ENCODE peak calls at places on chromosomes 16 and 17, in ten cellular contexts. M, Y, H, K, W, I, Q, P, D and U are unnamed samples.

GRCh38 chr16:74291577-74292208 is 4.9 kb upstream of the PSMD7 start:
- DNase-seq in I (no peak), Y (no peak), M (no peak), W (peak), Q (no peak), P (no peak), K (no peak), D (peak), H (no peak), U (peak)

GRCh38 chr17:34626141-34626681 is 46.8 kb downstream of the TMEM132E start:
- DNase-seq in I (no peak), Q (no peak), Y (peak), M (no peak), K (peak), D (no peak), W (no peak), H (no peak), P (no peak), U (no peak)

GRCh38 chr17:58367462-58367861 is 15.5 kb upstream of the SUPT4H1 start:
- DNase-seq in W (no peak), P (no peak), K (no peak), D (no peak), I (no peak), Y (no peak), Q (no peak), M (no peak), H (no peak), U (no peak)

GRCh38 chr17:46003907-46004748 is 5.1 kb downstream of the STH start:
- DNase-seq in P (no peak), K (no peak), I (peak), D (peak), M (no peak), Y (peak), H (no peak), W (no peak), Q (no peak), U (peak)

GRCh38 chr17:28228109-28228840 is 90.7 kb upstream of the TMEM97 start:
- DNase-seq in Q (no peak), P (no peak), M (peak), K (peak), D (no peak), I (peak), Y (peak), H (no peak), W (peak), U (no peak)

GRCh38 chr17:56833023-56833811 is 503 bp downstream of the C17orf67 start:
- DNase-seq in K (peak), D (peak), M (peak), Q (peak), Y (peak), P (peak), H (peak), W (peak), I (peak), U (peak)

GRCh38 chr16:48534601-48535340 is 75.2 kb downstream of the N4BP1 start:
- DNase-seq in Q (no peak), D (no peak), M (peak), K (peak), P (no peak), H (no peak), Y (no peak), I (no peak), W (no peak), U (no peak)

GRCh38 chr17:4276514-4276913 is 12.7 kb upstream of the ANKFY1 start:
- DNase-seq in D (no peak), Y (peak), I (no peak), K (no peak), Q (no peak), H (no peak), W (no peak), M (no peak), P (no peak), U (peak)

GRCh38 chr16:57609541-57610401 is 18.7 kb upstream of the ADGRG1 start:
- DNase-seq in P (no peak), Y (no peak), I (peak), M (peak), Q (peak), W (no peak), D (peak), K (peak), H (peak), U (peak)

GRCh38 chr17:76726766-76727718 is at the start of gene METTL23:
- DNase-seq in W (peak), P (peak), K (peak), Y (peak), Q (peak), M (peak), H (peak), D (peak), I (peak), U (peak)

GRCh38 chr17:39738568-39738901 is 797 bp downstream of the GRB7 start:
- DNase-seq in Y (no peak), H (no peak), M (peak), D (no peak), K (peak), P (no peak), Q (no peak), I (no peak), W (no peak), U (no peak)

GRCh38 chr17:72414032-72414396 is 293.2 kb downstream of the SOX9 start:
- DNase-seq in I (no peak), Y (no peak), H (no peak), M (no peak), Q (no peak), P (no peak), D (no peak), W (no peak), K (no peak), U (no peak)
- H3K9ac ChIP-seq in I (no peak), Y (no peak), H (no peak), M (no peak), Q (no peak), P (no peak), D (no peak), W (no peak), K (no peak), U (no peak)

DNA sequence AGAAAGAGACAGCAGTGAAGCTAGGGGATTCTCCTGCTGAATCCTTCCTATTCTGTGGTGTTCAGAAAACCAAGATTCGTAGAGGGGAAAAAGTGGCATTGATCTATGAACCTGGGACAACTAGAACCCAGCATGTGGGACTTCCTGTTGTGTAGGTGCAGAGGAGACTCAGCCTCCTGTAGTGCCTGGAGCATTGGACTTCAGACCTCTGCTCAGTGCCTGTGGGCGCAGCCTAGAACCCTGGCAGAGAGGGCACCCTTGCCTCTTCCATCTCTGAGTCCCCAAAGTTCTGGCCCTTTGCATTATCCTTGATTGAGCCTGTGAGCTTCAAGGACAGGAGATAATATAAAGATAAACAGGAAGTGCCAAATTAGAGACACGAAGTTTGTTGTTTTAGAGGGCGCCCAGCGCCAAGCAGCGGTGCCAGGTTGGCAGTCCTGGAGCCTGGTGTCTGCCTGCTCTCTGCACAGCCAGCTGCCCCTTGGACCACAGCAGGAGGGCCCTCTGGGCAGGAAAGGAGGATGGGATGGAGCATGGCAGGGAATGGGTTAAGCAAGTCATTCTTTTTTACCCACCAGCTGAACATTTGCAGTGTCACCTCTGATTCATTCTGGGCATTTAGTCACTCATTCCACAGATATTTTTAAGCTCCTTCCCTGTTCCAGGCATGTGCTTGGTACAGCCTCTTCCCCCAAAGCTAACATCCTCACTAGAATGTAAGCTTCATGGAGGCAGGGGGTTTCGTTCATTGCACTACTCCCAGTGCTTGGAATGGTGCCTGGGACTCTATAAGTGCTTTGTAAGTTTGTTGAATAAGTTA is 11.9 kb upstream of the SP6 start:
- DNase-seq in I (no peak), Q (no peak), Y (peak), D (peak), H (no peak), W (peak), P (no peak), M (no peak), K (no peak), U (peak)
- H3K9ac ChIP-seq in I (peak), Q (no peak), Y (peak), D (no peak), H (no peak), W (peak), P (no peak), M (no peak), K (no peak), U (peak)

GRCh38 chr17:10226930-10227695 is 28.7 kb upstream of the GAS7 start:
- DNase-seq in K (peak), I (peak), D (peak), Q (peak), H (no peak), Y (peak), M (no peak), W (peak), P (peak), U (no peak)
- H3K9ac ChIP-seq in K (no peak), I (no peak), D (no peak), Q (peak), H (no peak), Y (no peak), M (no peak), W (no peak), P (no peak), U (no peak)

GRCh38 chr16:85931596-85932402 is 32.8 kb downstream of the IRF8 start:
- DNase-seq in K (no peak), Q (no peak), H (no peak), Y (no peak), P (no peak), M (peak), I (no peak), D (no peak), W (no peak), U (no peak)
- H3K9ac ChIP-seq in K (no peak), Q (no peak), H (no peak), Y (no peak), P (no peak), M (no peak), I (no peak), D (no peak), W (no peak), U (no peak)

GRCh38 chr16:88971371-88972097 is 5.5 kb downstream of the CBFA2T3 start:
- DNase-seq in Q (no peak), M (no peak), D (no peak), P (no peak), I (no peak), K (no peak), Y (no peak), H (no peak), W (no peak), U (no peak)

GRCh38 chr16:88970095-88970494 is 6.9 kb downstream of the CBFA2T3 start:
- DNase-seq in K (no peak), Y (no peak), P (no peak), D (no peak), I (no peak), M (no peak), H (no peak), Q (no peak), W (no peak), U (no peak)

GRCh38 chr16:88972349-88972748 is 4.7 kb downstream of the CBFA2T3 start:
- DNase-seq in Q (no peak), H (no peak), K (no peak), D (no peak), M (no peak), W (no peak), Y (no peak), I (peak), P (no peak), U (no peak)

GRCh38 chr16:88969361-88969831 is 7.6 kb downstream of the CBFA2T3 start:
- DNase-seq in W (no peak), K (no peak), Y (no peak), H (no peak), P (no peak), Q (no peak), M (no peak), I (peak), D (no peak), U (no peak)

DNA sequence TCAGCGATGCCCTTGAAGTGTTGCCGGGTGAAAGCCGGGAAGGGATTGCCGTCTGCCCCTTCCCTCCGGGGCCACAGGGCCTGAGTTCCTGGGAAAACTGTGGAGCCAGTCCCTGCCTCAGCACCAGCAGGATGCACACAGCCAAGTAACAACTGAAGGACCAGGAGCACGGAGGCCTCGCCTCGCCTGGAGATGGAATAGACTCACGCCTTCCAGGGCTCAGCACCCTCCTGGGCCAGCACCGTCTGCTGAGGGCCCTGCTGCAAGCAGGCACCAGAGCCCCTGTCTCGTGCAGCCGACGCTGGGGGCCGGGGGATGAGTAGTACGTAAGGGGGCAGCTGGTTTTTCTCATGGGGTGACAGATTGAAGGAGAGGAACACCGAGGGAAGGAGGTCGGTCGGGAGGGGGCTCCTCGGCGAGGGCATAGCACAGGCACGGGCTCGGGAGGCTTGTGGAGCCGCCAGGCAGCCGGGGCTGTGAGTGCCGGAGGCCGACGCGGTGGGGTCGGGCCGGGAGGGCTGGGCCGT is 6.4 kb downstream of the CBFA2T3 start:
- DNase-seq in Q (no peak), P (no peak), H (no peak), M (no peak), W (no peak), Y (no peak), D (no peak), K (no peak), I (no peak), U (no peak)
- H3K9ac ChIP-seq in Q (no peak), P (no peak), H (no peak), M (no peak), W (no peak), Y (no peak), D (no peak), K (no peak), I (no peak), U (no peak)

GRCh38 chr16:85560932-85561247 is 52.2 kb upstream of the GSE1 start:
- DNase-seq in K (no peak), P (no peak), I (no peak), Q (no peak), W (no peak), M (no peak), H (no peak), Y (no peak), D (no peak), U (no peak)

GRCh38 chr16:85556456-85557082 is 56.6 kb upstream of the GSE1 start:
- DNase-seq in D (no peak), W (peak), P (no peak), Q (no peak), M (peak), K (peak), Y (peak), I (peak), H (no peak), U (no peak)

GRCh38 chr16:85557083-85557975 is 55.8 kb upstream of the GSE1 start:
- DNase-seq in D (no peak), Y (peak), I (peak), P (no peak), M (peak), H (no peak), Q (no peak), W (peak), K (no peak), U (no peak)

GRCh38 chr16:85555549-85556455 is 57.3 kb upstream of the GSE1 start:
- DNase-seq in Y (peak), M (no peak), K (peak), I (peak), W (peak), Q (peak), D (no peak), P (no peak), H (no peak), U (no peak)

DNA sequence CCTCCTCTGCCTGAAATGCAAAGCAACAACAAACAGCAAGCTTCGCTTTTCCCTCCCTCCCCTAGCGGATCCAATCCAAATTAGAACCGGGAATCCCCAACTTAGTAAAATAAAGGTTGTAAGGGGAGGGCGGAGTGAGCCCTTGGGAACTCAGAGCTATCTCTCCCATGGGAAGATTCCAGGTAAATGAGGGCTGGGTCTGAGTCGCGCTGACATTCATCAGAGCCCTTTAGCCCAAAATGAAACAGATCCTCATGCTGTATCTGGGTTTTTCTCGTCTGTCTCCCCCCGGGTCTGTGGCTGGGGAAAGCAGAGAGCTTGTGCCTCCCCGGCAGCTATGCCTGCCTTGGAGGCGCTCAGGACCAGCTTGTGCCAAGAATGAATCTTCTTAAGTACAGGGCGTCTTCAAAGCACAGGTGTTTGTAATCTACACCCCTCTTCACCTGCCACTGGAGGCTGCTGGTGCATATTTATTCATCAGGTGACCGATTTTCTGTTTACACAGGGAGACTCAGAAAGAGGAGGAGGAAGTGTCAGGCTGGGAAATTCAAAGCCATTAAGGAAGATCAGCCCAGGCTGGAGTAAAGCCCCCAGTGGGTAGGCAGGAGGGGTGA is 55.0 kb upstream of the GSE1 start:
- DNase-seq in I (no peak), W (peak), D (no peak), Q (no peak), Y (no peak), M (no peak), K (no peak), H (no peak), P (no peak), U (no peak)
- H3K9ac ChIP-seq in I (peak), W (peak), D (no peak), Q (no peak), Y (peak), M (peak), K (no peak), H (no peak), P (no peak), U (no peak)

DNA sequence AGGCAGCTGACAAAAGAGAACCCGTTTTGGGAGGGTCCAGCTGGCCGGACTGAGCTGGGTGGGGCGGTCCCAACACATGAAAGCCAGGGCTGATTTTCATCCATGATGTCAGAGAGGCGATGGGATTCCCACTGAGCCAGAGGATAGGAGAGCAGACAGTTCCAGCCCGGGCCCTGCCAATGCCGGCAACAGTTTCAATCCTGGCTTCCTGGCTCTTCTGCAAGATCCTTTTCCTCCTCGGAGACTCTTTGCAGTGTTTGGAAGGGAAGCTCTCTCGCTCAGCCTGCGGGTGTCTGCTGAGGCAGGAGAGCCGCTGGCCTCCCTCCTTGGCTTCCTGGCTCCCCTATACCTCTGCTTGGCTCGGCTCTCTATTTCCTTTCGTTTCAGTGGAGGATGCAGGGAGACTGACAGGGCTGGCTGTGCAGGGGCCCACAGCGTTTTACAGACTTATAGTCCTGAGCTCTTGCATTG is 145.5 kb upstream of the SOX9 start:
- DNase-seq in M (peak), Y (peak), K (peak), Q (no peak), I (no peak), D (peak), H (no peak), W (no peak), P (no peak), U (peak)
- H3K9ac ChIP-seq in M (no peak), Y (peak), K (no peak), Q (no peak), I (no peak), D (peak), H (no peak), W (peak), P (no peak), U (peak)